ENCODE peak calls at places on chromosomes 6 and 20, in seven cellular contexts. Q, L, J, W, V, U and B are unnamed samples.

GRCh38 chr20:34437330-34437986 is 74.4 kb downstream of the ITCH start:
- DNase-seq in Q (no peak), L (no peak), J (peak; percentile 76), W (no peak), V (peak; percentile 71), U (peak; percentile 75), B (no peak)

GRCh38 chr6:70375166-70375565 is 38.1 kb upstream of the FAM135A start:
- DNase-seq in Q (no peak), L (no peak), J (peak; percentile 15), W (no peak), V (peak; percentile 69), U (peak; percentile 18), B (no peak)

GRCh38 chr6:4210619-4211419 is 75.4 kb upstream of the ECI2 start:
- DNase-seq in Q (no peak), L (peak; percentile 74), J (peak; percentile 47), W (peak; percentile 37), V (peak; percentile 76), U (peak; percentile 71), B (no peak)

GRCh38 chr6:170405311-170405975 is 98.9 kb downstream of the FAM120B start:
- DNase-seq in Q (no peak), L (peak; percentile 33), J (peak; percentile 100), W (no peak), V (peak; percentile 99), U (peak; percentile 94), B (no peak)

GRCh38 chr6:37052027-37052628 is 46.7 kb downstream of the FGD2 start:
- DNase-seq in Q (no peak), L (peak; percentile 91), J (no peak), W (no peak), V (no peak), U (no peak), B (no peak)

GRCh38 chr20:62448038-62448437 is 20.7 kb upstream of the RBBP8NL start:
- DNase-seq in Q (no peak), L (no peak), J (no peak), W (no peak), V (no peak), U (no peak), B (no peak)

GRCh38 chr6:144797881-144798589 is 512.9 kb downstream of the UTRN start:
- DNase-seq in Q (no peak), L (no peak), J (peak; percentile 80), W (no peak), V (peak; percentile 81), U (peak; percentile 55), B (no peak)

GRCh38 chr20:50248104-50248631 is 57.5 kb downstream of the CEBPB start:
- DNase-seq in Q (no peak), L (peak; percentile 36), J (peak; percentile 80), W (no peak), V (peak; percentile 58), U (peak; percentile 48), B (no peak)

GRCh38 chr6:84553527-84553926 is 210.9 kb downstream of the TBX18 start:
- DNase-seq in Q (no peak), L (no peak), J (peak; percentile 36), W (no peak), V (peak; percentile 50), U (peak; percentile 44), B (no peak)

GRCh38 chr6:15213838-15214398 is 32.0 kb upstream of the JARID2 start:
- DNase-seq in Q (no peak), L (no peak), J (no peak), W (no peak), V (no peak), U (no peak), B (no peak)

GRCh38 chr20:34017610-34018009 is 23.9 kb downstream of the RALY start:
- DNase-seq in Q (no peak), L (no peak), J (peak; percentile 98), W (no peak), V (peak; percentile 91), U (peak; percentile 46), B (no peak)

GRCh38 chr20:50224553-50225255 is 34.1 kb downstream of the CEBPB start:
- DNase-seq in Q (peak; percentile 41), L (no peak), J (peak; percentile 95), W (no peak), V (peak; percentile 89), U (peak; percentile 94), B (no peak)

GRCh38 chr6:123965894-123966293 is 162.2 kb downstream of the NKAIN2 start:
- DNase-seq in Q (no peak), L (peak; percentile 75), J (peak; percentile 4), W (no peak), V (no peak), U (peak; percentile 2), B (no peak)

GRCh38 chr6:154907293-154907692 is 87.8 kb upstream of the TIAM2 start:
- DNase-seq in Q (no peak), L (no peak), J (peak; percentile 58), W (no peak), V (peak; percentile 20), U (peak; percentile 30), B (no peak)

GRCh38 chr20:35318502-35319157 is 26.4 kb upstream of the FAM83C start:
- DNase-seq in Q (no peak), L (peak; percentile 10), J (peak; percentile 93), W (no peak), V (peak; percentile 95), U (peak; percentile 71), B (no peak)

GRCh38 chr20:10708342-10709185 is 34.8 kb upstream of the JAG1 start:
- DNase-seq in Q (no peak), L (no peak), J (peak; percentile 90), W (no peak), V (peak; percentile 87), U (peak; percentile 75), B (no peak)

GRCh38 chr6:40907198-40907701 is 131.8 kb downstream of the UNC5CL start:
- DNase-seq in Q (no peak), L (no peak), J (peak; percentile 62), W (no peak), V (peak; percentile 3), U (peak; percentile 33), B (no peak)

GRCh38 chr6:131733376-131734016 is 22.7 kb upstream of the CTAGE9 start:
- DNase-seq in Q (no peak), L (no peak), J (peak; percentile 93), W (no peak), V (peak; percentile 79), U (peak; percentile 46), B (no peak)

GRCh38 chr6:128238248-128238647 is 282.2 kb downstream of the PTPRK start:
- DNase-seq in Q (no peak), L (no peak), J (no peak), W (no peak), V (no peak), U (no peak), B (no peak)

GRCh38 chr20:49677777-49678758 is 35.6 kb downstream of the B4GALT5 start:
- DNase-seq in Q (no peak), L (no peak), J (no peak), W (no peak), V (no peak), U (no peak), B (no peak)

GRCh38 chr6:20661721-20662120 is 127.5 kb downstream of the CDKAL1 start:
- DNase-seq in Q (no peak), L (no peak), J (peak; percentile 48), W (no peak), V (peak; percentile 59), U (peak; percentile 89), B (no peak)

GRCh38 chr6:155381856-155382690 is 67.8 kb upstream of the TFB1M start:
- DNase-seq in Q (no peak), L (no peak), J (peak; percentile 83), W (no peak), V (peak; percentile 87), U (peak; percentile 71), B (no peak)

GRCh38 chr6:68200929-68201328 is 434.2 kb upstream of the ADGRB3 start:
- DNase-seq in Q (no peak), L (no peak), J (no peak), W (no peak), V (no peak), U (no peak), B (no peak)

GRCh38 chr6:47769951-47770350 is 11.9 kb upstream of the OPN5 start:
- DNase-seq in Q (no peak), L (no peak), J (peak; percentile 1), W (no peak), V (no peak), U (no peak), B (no peak)

GRCh38 chr6:136031982-136032381 is 180.5 kb downstream of the PDE7B start:
- DNase-seq in Q (no peak), L (no peak), J (peak; percentile 36), W (no peak), V (peak; percentile 76), U (peak; percentile 76), B (no peak)

GRCh38 chr20:61349447-61350165 is 97.5 kb downstream of the CDH4 start:
- DNase-seq in Q (no peak), L (no peak), J (no peak), W (no peak), V (no peak), U (no peak), B (no peak)

GRCh38 chr20:4267242-4267641 is 251.9 kb upstream of the RNF24 start:
- DNase-seq in Q (no peak), L (no peak), J (no peak), W (no peak), V (no peak), U (no peak), B (no peak)

GRCh38 chr6:42148058-42148457 is 5.6 kb upstream of the C6orf132 start:
- DNase-seq in Q (no peak), L (no peak), J (peak; percentile 51), W (no peak), V (peak; percentile 40), U (peak; percentile 55), B (no peak)

GRCh38 chr20:36128463-36129176 is 25.9 kb upstream of the EPB41L1 start:
- DNase-seq in Q (no peak), L (no peak), J (peak; percentile 77), W (no peak), V (peak; percentile 78), U (peak; percentile 26), B (no peak)

GRCh38 chr6:136994782-136995181 is 50.0 kb downstream of the IL20RA start:
- DNase-seq in Q (no peak), L (no peak), J (no peak), W (no peak), V (no peak), U (no peak), B (no peak)

GRCh38 chr6:125558451-125558850 is 191.0 kb upstream of the HEY2 start:
- DNase-seq in Q (no peak), L (peak; percentile 86), J (no peak), W (no peak), V (no peak), U (no peak), B (no peak)